ENCODE peak calls at places on chromosome 3, in nine cellular contexts. M is caudate nucleus; O is mammary epithelial cell; Z is GM04504; E is activated naive CD8-positive, alpha-beta T cell treated with anti-CD3 and anti-CD28 coated beads for 36 hours; U is central memory CD4-positive, alpha-beta T cell; N is NCI-H1436; Q is left colon; S is iris pigment epithelial cell. L is an unnamed sample.

GRCh38 chr3:99645277-99646106 is 7.1 kb downstream of the COL8A1 start:
- DNase-seq in M (no peak), O (peak; percentile 43), Z (no peak), E (no peak), U (no peak), N (no peak), Q (no peak), S (peak; percentile 80), L (no peak)

GRCh38 chr3:60610441-60611112 is 640.7 kb downstream of the FHIT start:
- DNase-seq in M (no peak), O (peak; percentile 42), Z (peak; percentile 65), E (no peak), U (no peak), N (no peak), Q (peak; percentile 32), S (peak; percentile 99), L (no peak)

GRCh38 chr3:183182732-183183610 is 20.4 kb upstream of the LAMP3 start:
- DNase-seq in M (no peak), O (no peak), Z (no peak), E (no peak), U (no peak), N (no peak), Q (no peak), S (no peak), L (no peak)

GRCh38 chr3:23301817-23302216 is 98.7 kb downstream of the UBE2E2 start:
- DNase-seq in M (no peak), O (no peak), Z (no peak), E (no peak), U (no peak), N (no peak), Q (no peak), S (no peak), L (no peak)

GRCh38 chr3:63977893-63978292 is 45.4 kb downstream of the PSMD6 start:
- DNase-seq in M (no peak), O (no peak), Z (no peak), E (no peak), U (no peak), N (no peak), Q (no peak), S (peak; percentile 22), L (no peak)

GRCh38 chr3:99909714-99910508 is 92.2 kb downstream of the CMSS1 start:
- DNase-seq in M (no peak), O (peak; percentile 73), Z (no peak), E (no peak), U (no peak), N (no peak), Q (no peak), S (peak; percentile 94), L (no peak)

GRCh38 chr3:14948609-14949038 is 1.2 kb downstream of the NR2C2 start:
- DNase-seq in M (no peak), O (no peak), Z (no peak), E (no peak), U (no peak), N (no peak), Q (no peak), S (peak; percentile 22), L (no peak)

GRCh38 chr3:120753831-120754230 is 11.3 kb downstream of the GTF2E1 start:
- DNase-seq in M (no peak), O (peak; percentile 12), Z (no peak), E (no peak), U (no peak), N (no peak), Q (no peak), S (peak; percentile 62), L (no peak)

GRCh38 chr3:4823385-4823784 is 155.9 kb upstream of the BHLHE40 start:
- DNase-seq in M (no peak), O (no peak), Z (no peak), E (no peak), U (no peak), N (no peak), Q (no peak), S (no peak), L (no peak)

L was measured in RCC 7860.